ENCODE peak calls at places on chromosomes 2 and 18, in five cellular contexts. One of them, this sample, is unnamed.

GRCh38 chr2:225434014-225434413 is 34.5 kb downstream of the NYAP2 start:
- DNase-seq in left lung: no peak
- DNase-seq in mucosa of descending colon: no peak
- DNase-seq in PC-3: no peak
- DNase-seq in HCT116: no peak
- DNase-seq in this sample: no peak

GRCh38 chr2:237154050-237154638 is 68.5 kb downstream of the COPS8 start:
- DNase-seq in HCT116: peak
- DNase-seq in PC-3: peak
- DNase-seq in mucosa of descending colon: no peak
- DNase-seq in left lung: no peak
- DNase-seq in this sample: peak

GRCh38 chr18:42413870-42414269 is 458.8 kb downstream of the PIK3C3 start:
- DNase-seq in mucosa of descending colon: no peak
- DNase-seq in HCT116: no peak
- DNase-seq in left lung: no peak
- DNase-seq in PC-3: no peak
- DNase-seq in this sample: peak

GRCh38 chr2:109378682-109379081 is 235.1 kb downstream of the SEPTIN10 start:
- DNase-seq in left lung: peak
- DNase-seq in mucosa of descending colon: no peak
- DNase-seq in HCT116: no peak
- DNase-seq in PC-3: no peak
- DNase-seq in this sample: no peak

GRCh38 chr2:3712841-3713503 is 9.6 kb downstream of the DCDC2C start:
- DNase-seq in mucosa of descending colon: no peak
- DNase-seq in HCT116: no peak
- DNase-seq in PC-3: no peak
- DNase-seq in left lung: no peak
- DNase-seq in this sample: no peak

GRCh38 chr2:62202729-62203128 is 6.8 kb downstream of the B3GNT2 start:
- DNase-seq in left lung: no peak
- DNase-seq in mucosa of descending colon: no peak
- DNase-seq in HCT116: no peak
- DNase-seq in PC-3: no peak
- DNase-seq in this sample: no peak

GRCh38 chr2:233135421-233135820 is 75.3 kb downstream of the INPP5D start:
- DNase-seq in left lung: no peak
- DNase-seq in PC-3: no peak
- DNase-seq in HCT116: no peak
- DNase-seq in mucosa of descending colon: no peak
- DNase-seq in this sample: no peak

GRCh38 chr2:220226076-220226475 is 598.6 kb downstream of the SLC4A3 start:
- DNase-seq in HCT116: no peak
- DNase-seq in PC-3: peak
- DNase-seq in left lung: no peak
- DNase-seq in mucosa of descending colon: no peak
- DNase-seq in this sample: no peak

GRCh38 chr18:54280206-54280550 is 10.9 kb downstream of the POLI start:
- DNase-seq in left lung: no peak
- DNase-seq in PC-3: no peak
- DNase-seq in HCT116: no peak
- DNase-seq in mucosa of descending colon: no peak
- DNase-seq in this sample: no peak

GRCh38 chr2:172931923-172932520 is 143.6 kb upstream of the MAP3K20 start:
- DNase-seq in left lung: peak
- DNase-seq in PC-3: peak
- DNase-seq in HCT116: peak
- DNase-seq in mucosa of descending colon: peak
- DNase-seq in this sample: no peak

GRCh38 chr2:220499281-220499680 is 871.9 kb downstream of the SLC4A3 start:
- DNase-seq in left lung: no peak
- DNase-seq in PC-3: peak
- DNase-seq in HCT116: no peak
- DNase-seq in mucosa of descending colon: no peak
- DNase-seq in this sample: no peak

GRCh38 chr2:61255580-61256437 is 93.8 kb downstream of the C2orf74 start:
- DNase-seq in mucosa of descending colon: no peak
- DNase-seq in left lung: no peak
- DNase-seq in HCT116: no peak
- DNase-seq in PC-3: peak
- DNase-seq in this sample: no peak

DNA sequence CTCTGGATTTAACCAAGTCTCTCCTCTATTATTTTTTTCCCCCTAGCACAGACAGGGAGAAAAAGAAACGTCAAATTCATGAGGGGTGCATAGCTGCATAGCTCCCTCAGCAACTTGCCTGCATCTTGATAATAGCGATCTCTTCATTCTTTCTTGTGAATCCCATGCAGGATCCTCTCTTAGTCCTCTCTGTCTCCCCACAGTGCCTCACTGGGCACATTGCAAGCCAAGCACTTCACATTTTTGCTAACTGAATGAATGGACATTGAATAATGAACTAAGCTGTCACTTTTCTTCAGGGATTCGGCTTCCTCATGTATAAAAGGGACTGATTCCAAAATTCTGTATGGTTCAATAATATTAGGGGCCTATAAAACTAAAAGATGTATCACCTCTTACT is 2.9 kb upstream of the EPB41L3 start:
- DNase-seq in PC-3: peak
- DNase-seq in mucosa of descending colon: no peak
- DNase-seq in HCT116: no peak
- DNase-seq in left lung: no peak
- DNase-seq in this sample: no peak
- H3K4me3 ChIP-seq in PC-3: no peak
- H3K4me3 ChIP-seq in mucosa of descending colon: no peak
- H3K4me3 ChIP-seq in HCT116: no peak
- H3K4me3 ChIP-seq in left lung: no peak
- H3K4me3 ChIP-seq in this sample: no peak

DNA sequence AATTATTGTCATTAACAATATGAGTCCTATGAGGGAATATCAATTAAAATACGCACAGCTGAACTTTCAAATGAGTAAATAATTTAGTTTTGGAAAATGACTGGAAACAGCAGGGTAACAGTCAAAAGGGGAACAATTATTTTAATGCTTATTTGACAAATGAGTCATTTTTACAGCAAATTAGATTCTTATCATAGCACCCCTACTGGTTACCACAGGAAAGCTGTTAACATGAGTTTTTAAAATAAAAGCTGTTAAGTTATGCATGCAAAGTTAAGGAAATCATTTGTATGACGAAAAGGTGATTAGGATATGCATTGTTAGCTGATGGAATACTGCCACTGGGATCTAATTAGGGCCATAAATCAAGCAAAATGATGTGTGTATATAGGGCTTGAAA is 435.1 kb upstream of the MEIS1 start:
- DNase-seq in HCT116: no peak
- DNase-seq in PC-3: peak
- DNase-seq in left lung: no peak
- DNase-seq in mucosa of descending colon: no peak
- DNase-seq in this sample: no peak
- TF ChIP-seq CTCF in HCT116: peak
- TF ChIP-seq CTCF in PC-3: peak
- TF ChIP-seq CTCF in left lung: no peak
- TF ChIP-seq CTCF in mucosa of descending colon: no peak
- TF ChIP-seq CTCF in this sample: no peak

DNA sequence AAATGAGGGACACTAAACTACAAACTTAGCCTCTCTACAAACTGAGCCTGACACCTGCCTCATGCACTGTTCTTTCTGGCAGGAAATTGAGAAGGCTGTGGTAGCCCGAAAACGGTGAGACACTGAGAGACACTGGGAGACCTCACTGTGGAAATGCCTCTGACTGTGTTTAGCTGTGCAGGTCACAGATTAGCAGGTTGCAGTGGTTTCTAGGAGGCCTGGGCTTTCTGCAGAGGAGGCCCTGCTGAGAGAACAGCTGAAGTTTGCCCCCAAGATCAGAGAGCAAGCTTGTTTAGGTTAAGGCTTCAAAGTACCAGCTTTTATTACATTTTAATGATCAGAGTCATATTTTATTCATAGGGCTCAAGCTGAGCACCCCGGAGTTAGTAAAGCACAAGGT is 68.7 kb upstream of the LYPD6 start:
- DNase-seq in PC-3: no peak
- DNase-seq in mucosa of descending colon: no peak
- DNase-seq in HCT116: no peak
- DNase-seq in left lung: no peak
- DNase-seq in this sample: no peak
- H3K4me3 ChIP-seq in PC-3: no peak
- H3K4me3 ChIP-seq in mucosa of descending colon: no peak
- H3K4me3 ChIP-seq in HCT116: no peak
- H3K4me3 ChIP-seq in left lung: no peak
- H3K4me3 ChIP-seq in this sample: no peak

DNA sequence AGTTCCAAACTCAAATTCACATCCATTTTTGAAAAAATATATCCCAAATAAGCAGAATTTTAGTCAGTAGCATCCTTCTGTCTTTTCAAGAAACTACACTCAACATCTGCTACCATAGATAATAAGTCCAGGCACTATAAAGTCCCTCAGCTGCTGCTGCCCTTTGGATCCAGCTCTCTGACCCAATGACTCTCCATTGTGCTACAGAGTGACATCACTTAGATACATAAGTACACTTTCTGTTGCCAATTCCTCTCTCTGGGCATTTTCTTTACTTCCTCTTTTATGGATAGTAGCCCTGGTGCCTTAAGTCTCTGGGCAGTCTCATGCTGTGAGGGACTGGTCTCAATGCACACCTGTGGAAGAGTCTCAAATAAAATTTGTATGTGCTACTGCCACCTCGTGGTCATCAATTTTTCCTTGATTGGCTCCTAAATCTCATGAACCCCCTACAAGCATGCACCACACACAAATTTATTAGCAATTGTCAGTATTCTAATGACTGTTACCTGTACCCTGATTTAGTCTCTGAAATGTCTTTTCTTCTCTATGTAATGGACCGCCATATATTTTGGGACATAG is 219.2 kb downstream of the LRP1B start:
- DNase-seq in PC-3: peak
- DNase-seq in HCT116: peak
- DNase-seq in mucosa of descending colon: no peak
- DNase-seq in left lung: no peak
- DNase-seq in this sample: peak
- TF ChIP-seq CTCF in PC-3: peak
- TF ChIP-seq CTCF in HCT116: peak
- TF ChIP-seq CTCF in mucosa of descending colon: no peak
- TF ChIP-seq CTCF in left lung: no peak
- TF ChIP-seq CTCF in this sample: peak

DNA sequence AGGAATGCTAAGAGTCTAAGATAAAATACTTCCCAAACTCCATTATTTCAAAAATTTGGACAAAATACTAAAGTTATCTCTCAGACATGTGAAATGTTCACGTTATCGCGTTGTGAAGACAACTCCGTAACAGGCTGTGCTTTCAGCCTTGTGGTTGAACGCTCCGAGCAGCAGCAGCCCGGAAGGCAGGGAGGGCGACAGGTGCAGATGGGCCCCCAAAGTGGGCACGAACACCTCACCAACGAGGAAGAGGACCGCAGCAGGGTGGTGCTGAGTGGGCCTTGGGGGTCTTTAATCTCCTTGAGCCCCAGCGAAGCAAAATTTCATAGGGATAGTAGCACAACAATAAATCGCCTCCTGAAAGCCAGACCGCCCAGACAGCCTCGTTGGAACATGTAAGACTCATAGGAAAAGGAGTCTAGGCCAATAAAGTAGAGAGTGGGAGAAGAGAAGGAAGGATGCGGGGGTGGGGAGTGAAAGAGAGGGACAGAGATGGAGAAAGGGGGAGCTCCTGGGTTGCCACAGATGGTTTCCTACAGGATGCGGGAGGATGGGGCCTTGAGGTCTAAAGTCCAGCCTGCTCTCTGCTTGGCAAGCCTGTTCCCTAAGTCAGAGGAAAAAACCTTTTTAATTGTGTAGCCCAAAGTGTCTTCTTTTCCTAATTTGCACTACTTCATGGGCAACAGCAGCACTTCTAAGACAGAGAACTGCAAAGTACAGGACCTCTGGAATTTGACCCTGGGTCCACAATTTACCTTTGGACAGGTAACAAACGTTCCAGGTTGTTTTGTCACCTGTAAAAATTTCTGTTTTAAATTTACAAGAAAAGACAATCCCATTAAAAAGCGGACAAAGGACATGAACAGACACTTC is 1.3 kb upstream of the FAM110C start:
- DNase-seq in HCT116: no peak
- DNase-seq in left lung: no peak
- DNase-seq in mucosa of descending colon: peak
- DNase-seq in PC-3: no peak
- DNase-seq in this sample: no peak
- H3K4me3 ChIP-seq in HCT116: peak
- H3K4me3 ChIP-seq in left lung: peak
- H3K4me3 ChIP-seq in mucosa of descending colon: no peak
- H3K4me3 ChIP-seq in PC-3: peak
- H3K4me3 ChIP-seq in this sample: peak

GRCh38 chr2:85018049-85018447 is 47.1 kb downstream of the KCMF1 start:
- DNase-seq in HCT116: no peak
- DNase-seq in left lung: no peak
- DNase-seq in mucosa of descending colon: no peak
- DNase-seq in PC-3: no peak
- DNase-seq in this sample: no peak

GRCh38 chr2:85017436-85018048 is 46.6 kb downstream of the KCMF1 start:
- DNase-seq in PC-3: peak
- DNase-seq in left lung: no peak
- DNase-seq in HCT116: no peak
- DNase-seq in mucosa of descending colon: no peak
- DNase-seq in this sample: no peak

GRCh38 chr2:85019121-85019520 is 48.2 kb downstream of the KCMF1 start:
- DNase-seq in mucosa of descending colon: no peak
- DNase-seq in left lung: no peak
- DNase-seq in PC-3: peak
- DNase-seq in HCT116: peak
- DNase-seq in this sample: no peak

GRCh38 chr2:85024372-85025047 is 53.5 kb downstream of the KCMF1 start:
- DNase-seq in mucosa of descending colon: no peak
- DNase-seq in HCT116: no peak
- DNase-seq in PC-3: no peak
- DNase-seq in left lung: no peak
- DNase-seq in this sample: no peak

DNA sequence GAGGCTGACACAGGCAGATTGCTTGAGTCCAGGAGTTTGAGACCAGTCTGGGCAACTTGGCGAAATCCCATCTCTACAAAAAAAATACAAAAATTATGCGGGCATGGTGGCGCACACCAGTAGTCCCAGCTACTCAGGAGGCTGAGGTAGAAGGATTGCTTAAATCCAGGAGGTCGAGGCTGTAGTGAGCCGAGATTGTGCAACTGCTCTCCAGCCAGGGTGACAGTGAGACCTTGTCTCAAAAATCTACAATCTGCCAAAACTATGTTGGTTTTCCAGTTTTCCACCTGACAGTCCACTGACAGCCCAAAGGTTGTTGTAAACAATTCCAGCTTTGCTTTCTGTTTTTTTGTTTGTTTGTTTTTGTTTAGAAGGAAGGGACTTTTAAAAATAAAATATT is 51.3 kb downstream of the KCMF1 start:
- DNase-seq in left lung: no peak
- DNase-seq in HCT116: no peak
- DNase-seq in mucosa of descending colon: no peak
- DNase-seq in PC-3: no peak
- DNase-seq in this sample: no peak
- TF ChIP-seq CTCF in left lung: no peak
- TF ChIP-seq CTCF in HCT116: no peak
- TF ChIP-seq CTCF in mucosa of descending colon: no peak
- TF ChIP-seq CTCF in PC-3: no peak
- TF ChIP-seq CTCF in this sample: no peak

GRCh38 chr2:130183500-130184373 is 1.7 kb downstream of the MZT2B start:
- DNase-seq in mucosa of descending colon: peak
- DNase-seq in left lung: no peak
- DNase-seq in HCT116: no peak
- DNase-seq in PC-3: no peak
- DNase-seq in this sample: no peak
- H3K4me3 ChIP-seq in mucosa of descending colon: no peak
- H3K4me3 ChIP-seq in left lung: peak
- H3K4me3 ChIP-seq in HCT116: peak
- H3K4me3 ChIP-seq in PC-3: peak
- H3K4me3 ChIP-seq in this sample: peak

This sample was measured in LNCaP clone FGC.